ENCODE peak calls at places on chromosomes 12 and 14, in seven cellular contexts. D, Z, H, V, A, O and K are unnamed samples.

GRCh38 chr12:53612978-53613377 is 13.2 kb downstream of the ATF7 start:
- DNase-seq in V (no peak), Z (no peak), O (no peak), A (no peak), H (no peak), D (no peak), K (no peak)

GRCh38 chr12:81167694-81168093 is 89.8 kb downstream of the ACSS3 start:
- DNase-seq in Z (no peak), O (peak), A (no peak), D (no peak), H (no peak), V (no peak), K (no peak)

GRCh38 chr14:95119336-95119735 is 38.0 kb downstream of the DICER1 start:
- DNase-seq in H (no peak), V (no peak), A (no peak), D (no peak), O (no peak), Z (no peak), K (no peak)

GRCh38 chr14:57928732-57929131 is 62.8 kb upstream of the SLC35F4 start:
- DNase-seq in Z (no peak), A (no peak), V (no peak), D (no peak), H (no peak), O (no peak), K (no peak)

GRCh38 chr12:50615534-50616296 is 110.9 kb downstream of the DIP2B start:
- DNase-seq in A (peak), D (no peak), H (no peak), V (no peak), O (peak), Z (no peak), K (no peak)

GRCh38 chr14:95313707-95314106 is 6.0 kb downstream of the CLMN start:
- DNase-seq in O (peak), Z (peak), A (peak), V (peak), D (no peak), H (no peak), K (no peak)

GRCh38 chr12:125180144-125180543 is 114.9 kb downstream of the AACS start:
- DNase-seq in O (no peak), Z (no peak), A (no peak), V (no peak), D (no peak), H (no peak), K (no peak)

GRCh38 chr12:92224685-92225331 is 79.2 kb upstream of the BTG1 start:
- DNase-seq in D (no peak), A (peak), H (no peak), Z (peak), O (peak), V (peak), K (no peak)

GRCh38 chr12:95918194-95918993 is 24.0 kb downstream of the CCDC38 start:
- DNase-seq in Z (peak), V (peak), O (peak), D (peak), H (no peak), A (peak), K (peak)

GRCh38 chr14:91108941-91109611 is 4.8 kb upstream of the DGLUCY start:
- DNase-seq in Z (no peak), D (no peak), V (peak), O (no peak), A (no peak), H (no peak), K (no peak)

GRCh38 chr14:50069325-50069724 is 47.0 kb downstream of the VCPKMT start:
- DNase-seq in H (no peak), V (no peak), A (no peak), D (no peak), O (no peak), Z (no peak), K (no peak)

GRCh38 chr14:73491256-73491976 is 683 bp downstream of the RIOX1 start:
- DNase-seq in A (peak), Z (peak), V (peak), H (peak), O (peak), D (peak), K (peak)

GRCh38 chr12:613996-614726 is 49.1 kb downstream of the NINJ2 start:
- DNase-seq in Z (no peak), O (peak), D (no peak), H (no peak), A (no peak), V (no peak), K (no peak)

GRCh38 chr12:64059685-64060084 is 162.4 kb downstream of the KICS2 start:
- DNase-seq in V (no peak), H (no peak), O (no peak), Z (no peak), D (no peak), A (no peak), K (no peak)

GRCh38 chr12:30926243-30927209 is at the start of gene TSPAN11:
- DNase-seq in O (peak), D (peak), A (peak), V (peak), H (peak), Z (peak), K (no peak)

GRCh38 chr12:131803995-131804521 is 24.1 kb upstream of the MMP17 start:
- DNase-seq in A (peak), V (peak), D (no peak), Z (no peak), H (no peak), O (peak), K (no peak)

GRCh38 chr14:51093371-51094281 is 1.3 kb downstream of the TRIM9 start:
- DNase-seq in V (peak), O (no peak), A (no peak), Z (no peak), D (peak), H (peak), K (no peak)

GRCh38 chr14:92848941-92849340 is 54.8 kb downstream of the GOLGA5 start:
- DNase-seq in H (no peak), O (no peak), A (no peak), D (no peak), V (no peak), Z (peak), K (no peak)

GRCh38 chr14:34361504-34362011 is 100.5 kb downstream of the SPTSSA start:
- DNase-seq in V (no peak), A (peak), Z (no peak), O (peak), H (no peak), D (no peak), K (no peak)

GRCh38 chr14:62189698-62190097 is 427.5 kb downstream of the SNAPC1 start:
- DNase-seq in H (no peak), D (no peak), A (peak), O (peak), Z (no peak), V (peak), K (no peak)

GRCh38 chr12:30822385-30823139 is 67.8 kb upstream of the CAPRIN2 start:
- DNase-seq in D (peak), A (peak), O (peak), V (peak), H (no peak), Z (peak), K (peak)

GRCh38 chr14:33950320-33951182 is at the start of gene EGLN3:
- DNase-seq in A (peak), H (peak), Z (peak), O (peak), V (peak), D (peak), K (peak)

GRCh38 chr14:54787263-54787662 is 115.4 kb downstream of the GCH1 start:
- DNase-seq in Z (no peak), V (no peak), H (no peak), D (no peak), A (no peak), O (no peak), K (no peak)

GRCh38 chr12:18262514-18262913 is 1.2 kb downstream of the PIK3C2G start:
- DNase-seq in O (no peak), Z (no peak), A (peak), V (no peak), D (no peak), H (no peak), K (no peak)

GRCh38 chr12:106144847-106145246 is 6.1 kb upstream of the NUAK1 start:
- DNase-seq in O (peak), H (no peak), Z (no peak), A (peak), V (no peak), D (no peak), K (no peak)

GRCh38 chr12:66688836-66689439 is 10.1 kb upstream of the GRIP1 start:
- DNase-seq in D (peak), Z (peak), O (peak), H (peak), A (peak), V (peak), K (peak)

GRCh38 chr14:55245657-55246268 is 25.5 kb upstream of the FBXO34 start:
- DNase-seq in O (peak), A (peak), D (peak), Z (no peak), H (no peak), V (no peak), K (peak)

GRCh38 chr14:58098507-58098906 is 53.5 kb downstream of the ARMH4 start:
- DNase-seq in D (peak), A (no peak), V (no peak), H (no peak), Z (peak), O (no peak), K (no peak)

GRCh38 chr12:29889737-29890136 is 106.0 kb upstream of the TMTC1 start:
- DNase-seq in H (no peak), Z (peak), A (peak), V (peak), O (peak), D (peak), K (no peak)

GRCh38 chr12:51391047-51391837 is at the start of gene GALNT6:
- DNase-seq in H (peak), D (peak), V (no peak), Z (peak), O (no peak), A (peak), K (peak)

GRCh38 chr12:93624595-93625294 is 52.3 kb downstream of the SOCS2 start:
- DNase-seq in A (peak), Z (no peak), V (peak), H (no peak), O (peak), D (no peak), K (no peak)

GRCh38 chr14:91377700-91378652 is 39.6 kb downstream of the CCDC88C start:
- DNase-seq in D (no peak), V (no peak), O (no peak), Z (no peak), A (no peak), H (no peak), K (peak)

GRCh38 chr12:26791328-26791791 is 41.6 kb downstream of the ITPR2 start:
- DNase-seq in A (peak), Z (no peak), O (peak), V (no peak), D (no peak), H (no peak), K (peak)